ENCODE peak calls at places on chromosomes 7 and 10, in eight cellular contexts. Z is A549; B is right lobe of liver; H is cardiac muscle cell; N is naive thymus-derived CD4-positive, alpha-beta T cell; V is heart left ventricle; G is fibroblast of lung; C is tibial nerve. I is an unnamed sample. For H3K4me1, the result is how much of the 10 kb centered on the place peaks cover.

GRCh38 chr7:11754933-11755332 is 77.1 kb downstream of the THSD7A start:
- DNase-seq in Z (no peak), B (no peak), H (no peak), N (no peak), V (no peak), G (no peak), C (no peak), I (no peak)

GRCh38 chr7:138565451-138566114 is 105.5 kb downstream of the TRIM24 start:
- DNase-seq in Z (no peak), B (no peak), H (peak), N (no peak), V (no peak), G (peak), C (no peak), I (no peak)

GRCh38 chr10:73808021-73808815 is 3.2 kb downstream of the NDST2 start:
- DNase-seq in Z (no peak), B (no peak), H (no peak), N (no peak), V (no peak), G (no peak), C (no peak), I (no peak)

GRCh38 chr10:57962839-57963238 is 304.9 kb downstream of the IPMK start:
- DNase-seq in Z (no peak), B (no peak), H (no peak), N (no peak), V (no peak), G (no peak), C (no peak), I (no peak)

GRCh38 chr10:28661035-28661434 is 16.3 kb upstream of the BAMBI start:
- DNase-seq in Z (no peak), B (no peak), H (peak), N (no peak), V (no peak), G (peak), C (no peak), I (no peak)

GRCh38 chr7:140297192-140297591 is 101.1 kb downstream of the SLC37A3 start:
- DNase-seq in Z (no peak), B (no peak), H (no peak), N (peak), V (no peak), G (no peak), C (no peak), I (no peak)

GRCh38 chr7:44075296-44076075 is 6.8 kb downstream of the POLM start:
- DNase-seq in Z (no peak), B (peak), H (no peak), N (no peak), V (no peak), G (no peak), C (no peak), I (peak)

GRCh38 chr10:62352356-62352963 is 21.7 kb upstream of the ZNF365 start:
- DNase-seq in Z (no peak), B (no peak), H (no peak), N (no peak), V (no peak), G (peak), C (no peak), I (no peak)

GRCh38 chr7:18638594-18639452 is 143.3 kb downstream of the HDAC9 start:
- DNase-seq in Z (no peak), B (no peak), H (peak), N (no peak), V (no peak), G (peak), C (peak), I (no peak)

GRCh38 chr10:103197177-103197576 is 4.1 kb upstream of the NT5C2 start:
- DNase-seq in Z (peak), B (peak), H (peak), N (no peak), V (peak), G (peak), C (peak), I (peak)

GRCh38 chr7:20307119-20307518 is 23.6 kb upstream of the ITGB8 start:
- DNase-seq in Z (no peak), B (no peak), H (peak), N (no peak), V (no peak), G (peak), C (no peak), I (no peak)

GRCh38 chr10:593901-594457 is 95.5 kb downstream of the DIP2C start:
- DNase-seq in Z (no peak), B (no peak), H (peak), N (no peak), V (no peak), G (peak), C (no peak), I (peak)

GRCh38 chr10:53458007-53458406 is 685.4 kb upstream of the MBL2 start:
- DNase-seq in Z (no peak), B (no peak), H (no peak), N (no peak), V (no peak), G (no peak), C (no peak), I (no peak)

GRCh38 chr7:129144834-129145668 is 544 bp downstream of the TSPAN33 start:
- DNase-seq in Z (no peak), B (no peak), H (no peak), N (peak), V (peak), G (no peak), C (no peak), I (no peak)

GRCh38 chr10:76920581-76920980 is 717.0 kb downstream of the KCNMA1 start:
- DNase-seq in Z (no peak), B (no peak), H (no peak), N (no peak), V (no peak), G (no peak), C (no peak), I (no peak)

GRCh38 chr7:88106430-88106829 is 113.4 kb downstream of the SRI start:
- DNase-seq in Z (no peak), B (no peak), H (no peak), N (no peak), V (no peak), G (no peak), C (no peak), I (no peak)

GRCh38 chr10:43393606-43394360 is 15.2 kb downstream of the HNRNPF start:
- DNase-seq in Z (no peak), B (no peak), H (no peak), N (no peak), V (no peak), G (no peak), C (no peak), I (no peak)

GRCh38 chr7:90288154-90288553 is 33.0 kb downstream of the FAM237B start:
- DNase-seq in Z (no peak), B (no peak), H (no peak), N (no peak), V (no peak), G (no peak), C (no peak), I (no peak)

GRCh38 chr7:158027646-158028045 is 560.0 kb downstream of the PTPRN2 start:
- DNase-seq in Z (no peak), B (no peak), H (no peak), N (no peak), V (no peak), G (no peak), C (no peak), I (no peak)

GRCh38 chr7:155802906-155803417 is 9.3 kb downstream of the SHH start:
- DNase-seq in Z (no peak), B (peak), H (no peak), N (no peak), V (peak), G (no peak), C (no peak), I (peak)

GRCh38 chr10:122568551-122568950 is 8.0 kb downstream of the DMBT1 start:
- DNase-seq in Z (no peak), B (no peak), H (no peak), N (no peak), V (no peak), G (no peak), C (no peak), I (peak)

GRCh38 chr10:84499846-84500245 is 171.5 kb downstream of the CCSER2 start:
- DNase-seq in Z (no peak), B (no peak), H (no peak), N (no peak), V (no peak), G (no peak), C (no peak), I (no peak)

GRCh38 chr10:14087585-14087984 is 243.1 kb downstream of the FRMD4A start:
- DNase-seq in Z (no peak), B (no peak), H (no peak), N (no peak), V (no peak), G (no peak), C (no peak), I (no peak)

GRCh38 chr7:94324380-94325120 is 70.1 kb upstream of the COL1A2 start:
- DNase-seq in Z (no peak), B (no peak), H (no peak), N (no peak), V (no peak), G (peak), C (no peak), I (no peak)

GRCh38 chr7:44490351-44491200 is at the start of gene NUDCD3:
- DNase-seq in Z (peak), B (peak), H (peak), N (peak), V (peak), G (peak), C (peak), I (peak)

GRCh38 chr10:95881316-95881715 is 26.5 kb upstream of the CC2D2B start:
- DNase-seq in Z (no peak), B (no peak), H (peak), N (no peak), V (no peak), G (peak), C (no peak), I (no peak)

GRCh38 chr7:66256281-66256680 is 51.1 kb downstream of the TPST1 start:
- DNase-seq in Z (no peak), B (no peak), H (no peak), N (no peak), V (no peak), G (no peak), C (no peak), I (no peak)
- H3K4me1 ChIP-seq in Z (under half), B (under half), H (under half), N (under half), V (under half), G (under half), C (under half), I (under half)

GRCh38 chr7:22025075-22025474 is 79.4 kb upstream of the CDCA7L start:
- DNase-seq in Z (no peak), B (no peak), H (no peak), N (no peak), V (no peak), G (no peak), C (no peak), I (no peak)
- H3K27ac ChIP-seq in Z (no peak), B (no peak), H (no peak), N (no peak), V (no peak), G (no peak), C (no peak), I (no peak)

DNA sequence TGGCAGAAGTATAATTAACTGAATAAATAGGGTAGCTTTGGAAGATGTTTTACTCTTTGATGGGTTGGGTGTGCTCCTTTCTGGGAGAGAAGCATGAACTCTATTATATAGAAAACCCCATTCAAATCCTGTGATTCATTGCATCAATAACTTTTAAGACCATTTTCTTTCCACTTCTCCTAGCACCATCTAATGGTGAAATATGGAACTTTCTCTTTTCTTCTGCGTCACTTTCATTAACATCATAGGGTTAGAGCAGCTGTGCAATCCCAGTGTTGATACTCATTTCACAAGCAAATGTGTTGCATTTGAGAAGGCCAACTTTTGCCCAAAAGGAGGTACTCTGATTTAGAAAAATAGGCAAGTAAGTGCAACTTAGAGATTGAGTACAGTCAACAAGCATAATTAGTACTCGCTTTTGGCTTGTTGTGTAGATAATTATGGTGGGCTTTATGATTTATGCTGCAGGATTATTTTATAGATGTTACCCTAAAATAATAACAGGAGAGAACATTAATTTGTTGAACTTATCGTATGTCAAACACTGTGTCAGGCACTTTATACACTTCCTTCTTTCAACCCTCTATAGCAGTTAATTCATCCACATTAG is 92.9 kb downstream of the CPED1 start:
- DNase-seq in Z (peak), B (no peak), H (peak), N (peak), V (no peak), G (peak), C (peak), I (no peak)
- H3K4me1 ChIP-seq in Z (under half), B (under half), H (under half), N (under half), V (under half), G (under half), C (under half), I (under half)

DNA sequence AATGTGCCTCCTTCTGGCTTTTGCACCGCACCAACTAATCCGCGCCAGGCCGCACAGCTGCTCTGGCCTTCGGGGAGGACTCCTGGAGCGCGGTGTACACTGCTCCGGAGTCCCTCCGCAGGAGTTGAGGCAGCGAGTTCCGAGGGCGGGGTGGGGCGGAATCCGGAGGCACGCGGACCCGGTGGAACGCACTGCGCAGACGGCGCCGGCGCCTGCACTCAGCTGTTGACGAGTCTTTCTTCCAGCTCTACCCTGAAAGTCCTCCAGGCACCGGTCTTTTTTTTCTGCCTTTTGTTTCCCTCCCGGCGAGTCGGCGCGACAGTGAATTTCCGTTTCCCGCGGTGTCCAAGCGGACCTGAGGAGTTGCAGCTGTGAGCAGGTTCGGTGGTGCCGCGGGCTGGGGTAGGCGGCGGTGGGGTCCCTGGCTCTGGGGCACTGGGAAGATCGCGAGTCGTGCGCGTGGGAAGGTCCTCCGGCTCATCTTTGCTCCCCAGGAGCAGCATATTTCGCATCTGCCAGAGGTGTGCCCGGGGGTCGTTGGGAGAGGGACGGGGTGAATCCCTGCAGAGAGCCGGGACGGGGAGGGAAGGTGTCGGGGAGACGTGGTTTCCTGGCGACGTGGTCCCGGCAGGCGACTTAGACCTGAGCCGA is 44.1 kb downstream of the SFTPD start:
- DNase-seq in Z (no peak), B (peak), H (peak), N (peak), V (peak), G (peak), C (peak), I (peak)
- H3K27ac ChIP-seq in Z (no peak), B (peak), H (peak), N (no peak), V (peak), G (no peak), C (no peak), I (no peak)

GRCh38 chr7:142557971-142558582 is 191.2 kb upstream of the PRSS1 start:
- DNase-seq in Z (peak), B (no peak), H (peak), N (peak), V (no peak), G (peak), C (no peak), I (no peak)
- H3K4me1 ChIP-seq in Z (under half), B (under half), H (under half), N (under half), V (under half), G (half or more), C (under half), I (under half)

DNA sequence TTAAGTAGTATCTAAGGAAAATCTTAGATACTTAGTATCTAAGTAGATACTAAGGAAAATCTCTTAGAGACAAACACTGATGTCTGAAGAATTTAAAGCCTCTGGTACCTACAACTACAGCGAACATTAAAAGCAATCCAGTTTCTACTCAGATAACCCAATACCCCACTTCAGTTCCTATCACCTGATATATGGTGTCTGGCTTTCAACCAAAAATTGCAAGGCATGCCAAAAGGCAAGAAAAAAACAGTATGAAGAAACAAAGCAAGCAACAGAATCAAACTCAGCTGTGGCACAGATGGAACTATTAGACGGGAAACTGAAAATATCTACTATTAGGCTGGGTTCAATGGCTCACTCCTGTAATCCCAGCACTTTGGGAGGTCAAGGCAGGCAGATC is 31.1 kb downstream of the ARHGAP12 start:
- DNase-seq in Z (no peak), B (no peak), H (peak), N (no peak), V (no peak), G (peak), C (no peak), I (no peak)
- H3K27ac ChIP-seq in Z (peak), B (no peak), H (peak), N (no peak), V (no peak), G (no peak), C (no peak), I (no peak)

I was measured in aorta.